ENCODE peak calls at places on chromosomes 5 and 9, in five cellular contexts. I is iPS-NIHi11, V is NCI-H1105 treated with DMSO at 0.1 percent for 48 hours, Q is HEK293T, C is posterior cingulate gyrus. L is an unnamed sample.

GRCh38 chr5:83927140-83927733 is 206.6 kb upstream of the HAPLN1 start:
- DNase-seq in Q (peak), C (peak), I (peak), V (peak), L (peak)

GRCh38 chr5:174799146-174799545 is 74.8 kb downstream of the MSX2 start:
- DNase-seq in V (no peak), Q (no peak), C (no peak), I (no peak), L (no peak)

GRCh38 chr5:3694819-3695218 is 99.2 kb downstream of the IRX1 start:
- DNase-seq in C (no peak), V (no peak), Q (no peak), I (no peak), L (no peak)

GRCh38 chr9:80004687-80005086 is 432.9 kb downstream of the TLE4 start:
- DNase-seq in V (no peak), Q (no peak), C (no peak), I (no peak), L (no peak)

GRCh38 chr5:87266914-87267573 is 639 bp upstream of the RASA1 start:
- DNase-seq in I (no peak), V (no peak), Q (no peak), C (no peak), L (no peak)

GRCh38 chr5:76689321-76690026 is 26.5 kb upstream of the F2R start:
- DNase-seq in Q (no peak), I (no peak), C (no peak), V (no peak), L (no peak)

GRCh38 chr5:73135021-73135420 is 14.6 kb downstream of the TMEM171 start:
- DNase-seq in C (no peak), I (no peak), Q (no peak), V (no peak), L (no peak)

GRCh38 chr5:111934511-111934910 is 177.5 kb upstream of the NREP start:
- DNase-seq in V (no peak), I (no peak), C (no peak), Q (no peak), L (no peak)

GRCh38 chr5:72434056-72434780 is 73.0 kb downstream of the ZNF366 start:
- DNase-seq in I (no peak), C (no peak), Q (no peak), V (no peak), L (no peak)

GRCh38 chr5:983568-983967 is 25.0 kb upstream of the NKD2 start:
- DNase-seq in Q (no peak), V (no peak), I (no peak), C (no peak), L (no peak)

GRCh38 chr5:72067682-72068470 is 39.4 kb upstream of the MAP1B start:
- DNase-seq in V (no peak), Q (no peak), I (no peak), C (no peak), L (peak)

GRCh38 chr9:134328841-134329575 is 2.8 kb downstream of the RXRA start:
- DNase-seq in C (no peak), I (no peak), Q (no peak), V (no peak), L (no peak)

GRCh38 chr5:146088098-146088497 is 17.3 kb downstream of the PLAC8L1 start:
- DNase-seq in V (no peak), I (no peak), Q (no peak), C (no peak), L (no peak)

GRCh38 chr5:128252794-128253193 is 169.2 kb downstream of the SLC12A2 start:
- DNase-seq in I (no peak), V (no peak), Q (no peak), C (no peak), L (no peak)

GRCh38 chr5:148992265-148992664 is 70.6 kb downstream of the SH3TC2 start:
- DNase-seq in Q (no peak), V (no peak), C (no peak), I (no peak), L (no peak)

GRCh38 chr9:38227061-38227540 is 158.1 kb upstream of the SHB start:
- DNase-seq in Q (peak), I (peak), V (peak), C (no peak), L (no peak)

GRCh38 chr5:55538621-55539020 is 3.9 kb upstream of the PLPP1 start:
- DNase-seq in C (no peak), I (no peak), V (no peak), Q (no peak), L (no peak)

GRCh38 chr9:134827993-134828392 is 52.6 kb upstream of the FCN2 start:
- DNase-seq in Q (no peak), V (no peak), C (no peak), I (no peak), L (no peak)

GRCh38 chr5:13932561-13932960 is 11.9 kb downstream of the DNAH5 start:
- DNase-seq in C (no peak), Q (no peak), V (no peak), I (no peak), L (no peak)

GRCh38 chr5:135253601-135254165 is 145.3 kb downstream of the MACROH2A1 start:
- DNase-seq in I (no peak), V (no peak), Q (no peak), C (no peak), L (no peak)

GRCh38 chr9:129209580-129209979 is 31.5 kb upstream of the IER5L start:
- DNase-seq in C (no peak), Q (no peak), V (no peak), I (no peak), L (no peak)

GRCh38 chr5:171494452-171495121 is 75.1 kb downstream of the FGF18 start:
- DNase-seq in V (peak), Q (peak), I (peak), C (no peak), L (no peak)

GRCh38 chr9:73349476-73349875 is 197.8 kb downstream of the ANXA1 start:
- DNase-seq in Q (no peak), I (no peak), V (no peak), C (no peak), L (no peak)

GRCh38 chr9:38629511-38629910 is 9.1 kb upstream of the ANKRD18A start:
- DNase-seq in Q (no peak), C (no peak), I (no peak), V (no peak), L (no peak)

GRCh38 chr5:142669479-142669878 is 16.4 kb downstream of the FGF1 start:
- DNase-seq in V (no peak), C (no peak), I (no peak), Q (no peak), L (no peak)

L was measured in nucleus accumbens.